ENCODE peak calls at places on chromosomes 2 and 18, in six cellular contexts. W is fibroblast of lung, B is fibroblast of mammary gland, H is suprapubic skin, I is K562, L is heart right ventricle. R is an unnamed sample.

GRCh38 chr18:68840554-68841263 is 42.8 kb downstream of the CCDC102B start:
- DNase-seq in W (peak), I (no peak), B (peak), H (no peak), L (no peak), R (peak)

GRCh38 chr2:212709287-212709686 is 170.7 kb upstream of the ERBB4 start:
- DNase-seq in B (no peak), I (no peak), W (peak), H (no peak), L (no peak), R (no peak)

GRCh38 chr2:235511187-235511661 is 17.4 kb downstream of the AGAP1 start:
- DNase-seq in H (no peak), W (peak), B (peak), L (no peak), I (no peak), R (peak)

GRCh38 chr2:160324161-160324768 is 124.2 kb upstream of the ITGB6 start:
- DNase-seq in L (peak), I (peak), H (no peak), B (peak), W (peak), R (peak)

GRCh38 chr2:189265696-189266320 is 86.2 kb upstream of the COL5A2 start:
- DNase-seq in L (no peak), B (peak), H (no peak), I (no peak), W (peak), R (no peak)

GRCh38 chr18:69655816-69656215 is 255.1 kb downstream of the DOK6 start:
- DNase-seq in L (no peak), H (no peak), W (no peak), B (no peak), I (no peak), R (no peak)

GRCh38 chr2:171216631-171217030 is 55.9 kb upstream of the TLK1 start:
- DNase-seq in B (no peak), W (no peak), H (no peak), L (no peak), I (no peak), R (no peak)

GRCh38 chr2:96772903-96773675 is 12.4 kb downstream of the CNNM4 start:
- DNase-seq in B (no peak), W (no peak), L (peak), H (no peak), I (no peak), R (no peak)

GRCh38 chr2:158953926-158954763 is 14.3 kb upstream of the TANC1 start:
- DNase-seq in B (peak), I (no peak), L (peak), H (peak), W (peak), R (peak)

GRCh38 chr2:236415706-236416493 is 151.7 kb upstream of the ASB18 start:
- DNase-seq in W (no peak), L (no peak), I (no peak), H (no peak), B (no peak), R (no peak)

GRCh38 chr18:23629444-23629946 is 33.2 kb downstream of the ANKRD29 start:
- DNase-seq in I (no peak), L (no peak), H (no peak), W (no peak), B (no peak), R (no peak)

GRCh38 chr2:127027715-127028114 is 79.2 kb downstream of the BIN1 start:
- DNase-seq in L (no peak), W (no peak), H (no peak), I (no peak), B (no peak), R (no peak)

GRCh38 chr2:105380432-105381118 is 18.3 kb downstream of the FHL2 start:
- DNase-seq in B (no peak), W (no peak), H (peak), L (no peak), I (peak), R (peak)

GRCh38 chr2:43197568-43197896 is 28.9 kb downstream of the ZFP36L2 start:
- DNase-seq in B (no peak), W (no peak), L (no peak), I (no peak), H (no peak), R (no peak)

GRCh38 chr2:2880938-2881337 is 496.7 kb downstream of the EIPR1 start:
- DNase-seq in W (no peak), H (no peak), I (no peak), L (no peak), B (no peak), R (no peak)

GRCh38 chr2:240560084-240560479 is at the start of gene DUSP28:
- DNase-seq in W (peak), L (peak), H (peak), B (peak), I (peak), R (peak)

GRCh38 chr2:170377469-170378207 is 199.7 kb downstream of the MYO3B start:
- DNase-seq in W (no peak), L (no peak), H (no peak), I (no peak), B (no peak), R (peak)

GRCh38 chr2:113791697-113792590 is 35.5 kb upstream of the SLC35F5 start:
- DNase-seq in B (no peak), W (peak), I (no peak), H (no peak), L (no peak), R (no peak)

GRCh38 chr2:224046752-224047151 is 7.7 kb upstream of the SERPINE2 start:
- DNase-seq in B (no peak), W (peak), H (no peak), I (no peak), L (no peak), R (peak)

GRCh38 chr2:126886201-126886905 is 12.3 kb upstream of the TEX51 start:
- DNase-seq in L (peak), B (peak), H (no peak), W (peak), I (peak), R (peak)

GRCh38 chr2:70706026-70706795 is 61.8 kb downstream of the ADD2 start:
- DNase-seq in L (no peak), I (no peak), B (no peak), H (no peak), W (no peak), R (no peak)

GRCh38 chr18:62904396-62905285 is 189.3 kb downstream of the PHLPP1 start:
- DNase-seq in W (no peak), I (no peak), L (no peak), H (no peak), B (no peak), R (no peak)

GRCh38 chr2:109139844-109140396 is 10.9 kb downstream of the SH3RF3 start:
- DNase-seq in B (peak), H (no peak), W (no peak), I (no peak), L (no peak), R (no peak)

GRCh38 chr2:147646999-147647588 is 197.7 kb upstream of the ACVR2A start:
- DNase-seq in I (no peak), L (no peak), B (no peak), W (no peak), H (no peak), R (no peak)

GRCh38 chr2:85132392-85132791 is 800 bp upstream of the TCF7L1 start:
- DNase-seq in H (no peak), B (no peak), L (no peak), I (no peak), W (peak), R (no peak)

DNA sequence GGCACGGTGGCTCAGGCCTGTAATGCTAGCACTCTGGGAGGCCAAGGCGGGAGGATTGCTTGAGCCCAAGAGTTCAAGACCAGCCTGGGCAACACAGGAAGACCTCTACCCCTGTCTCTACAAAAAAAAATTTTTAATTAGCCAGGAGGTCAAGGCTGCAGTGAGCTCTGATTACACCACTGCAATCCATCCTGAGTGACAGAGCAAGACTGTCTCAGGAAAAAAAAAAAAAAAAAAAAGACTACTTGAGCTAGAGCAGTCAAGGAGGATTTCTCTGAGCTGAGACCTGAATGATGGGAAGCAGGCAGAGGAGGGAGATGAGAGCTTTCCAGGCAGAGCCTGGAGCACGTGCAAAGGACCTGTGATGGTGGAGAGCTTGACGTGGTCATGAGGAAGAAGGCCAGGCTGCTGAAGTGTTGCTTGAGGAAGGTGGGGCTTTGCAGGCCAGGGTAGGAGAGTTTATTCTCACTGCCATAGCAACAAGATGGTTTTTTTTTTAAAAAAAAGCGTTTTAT is 51.9 kb upstream of the POMC start:
- DNase-seq in W (no peak), I (no peak), L (no peak), B (no peak), H (no peak), R (no peak)
- TF ChIP-seq CTCF in W (no peak), I (no peak), L (no peak), B (no peak), H (no peak), R (no peak)

GRCh38 chr18:30999887-31000628 is 42.5 kb downstream of the DSC3 start:
- DNase-seq in W (no peak), H (no peak), B (no peak), I (no peak), L (no peak), R (no peak)

GRCh38 chr18:30997223-30997622 is 45.3 kb downstream of the DSC3 start:
- DNase-seq in W (no peak), L (no peak), B (no peak), I (no peak), H (no peak), R (no peak)

GRCh38 chr18:30999186-30999585 is 43.4 kb downstream of the DSC3 start:
- DNase-seq in I (no peak), H (no peak), B (no peak), L (no peak), W (no peak), R (peak)
- TF ChIP-seq CTCF in I (peak), H (no peak), B (no peak), L (peak), W (no peak), R (no peak)

GRCh38 chr2:140942284-140942683 is 1188.5 kb downstream of the LRP1B start:
- DNase-seq in B (no peak), I (no peak), W (no peak), L (no peak), H (no peak), R (no peak)

GRCh38 chr2:140947236-140947635 is 1183.6 kb downstream of the LRP1B start:
- DNase-seq in B (no peak), L (no peak), I (no peak), H (no peak), W (no peak), R (no peak)

DNA sequence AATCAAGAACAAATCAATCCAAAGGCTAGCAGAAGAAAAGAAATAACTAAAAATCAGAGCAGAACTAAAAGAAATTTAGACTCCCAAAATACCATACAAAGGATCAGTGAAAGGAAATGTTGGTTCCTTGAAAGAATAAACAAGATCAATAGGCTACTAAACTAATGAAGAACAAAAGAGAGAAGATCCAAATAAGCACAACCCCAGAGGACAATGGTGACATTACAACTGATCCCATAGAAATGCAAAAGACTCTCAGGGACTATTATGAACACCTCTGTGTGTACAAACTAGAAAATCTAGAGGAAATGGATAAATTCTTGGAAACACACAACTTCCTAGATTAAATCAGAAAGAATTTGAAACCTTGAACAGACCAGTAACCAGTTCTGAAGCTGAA is 1186.9 kb downstream of the LRP1B start:
- DNase-seq in H (no peak), W (no peak), I (no peak), L (no peak), B (no peak), R (peak)
- TF ChIP-seq CTCF in H (no peak), W (no peak), I (no peak), L (no peak), B (peak), R (no peak)

DNA sequence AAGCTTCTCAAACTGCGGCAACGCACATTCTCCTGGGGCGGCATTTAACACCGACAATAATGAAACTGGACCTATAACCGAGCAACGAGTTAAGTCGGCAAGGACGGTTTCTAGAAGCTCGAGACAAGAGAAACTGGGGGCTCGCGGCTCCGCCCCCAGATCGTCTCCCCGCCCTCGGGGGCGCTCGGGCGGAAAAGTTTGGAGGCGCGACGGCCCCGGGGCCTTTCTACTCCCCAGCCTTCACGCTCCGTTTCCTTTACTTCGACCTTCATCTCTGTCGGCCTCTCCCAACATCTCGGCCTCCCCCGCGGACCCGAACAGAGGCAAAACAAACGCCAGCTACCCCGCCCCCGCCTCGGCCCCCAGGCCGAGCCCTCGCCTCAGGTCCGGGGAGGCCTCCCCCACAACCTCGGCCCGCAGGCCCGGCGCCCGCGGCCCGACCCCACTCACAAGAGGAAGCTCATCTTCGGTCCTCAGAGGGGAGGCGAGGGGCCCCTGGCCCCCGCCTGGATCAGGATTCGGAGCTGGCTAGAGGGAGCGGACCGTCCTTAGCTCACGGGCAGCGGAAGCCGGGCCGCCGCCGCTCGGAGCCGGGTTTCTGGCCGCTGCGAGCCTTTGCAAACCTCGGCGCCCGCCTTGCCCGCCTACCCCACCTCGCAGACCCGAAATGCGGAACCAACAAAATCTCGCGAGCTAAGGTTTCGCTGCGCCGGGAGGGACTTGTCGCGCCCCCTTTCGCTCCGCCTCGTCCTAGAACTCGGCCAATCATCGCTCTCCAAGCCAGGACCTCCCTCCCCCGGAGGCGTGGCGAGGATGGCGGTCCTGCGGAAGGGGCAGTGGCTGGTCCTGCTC is at the start of gene MOB1A:
- DNase-seq in L (peak), W (peak), I (peak), H (peak), B (peak), R (peak)
- TF ChIP-seq CTCF in L (no peak), W (no peak), I (no peak), H (no peak), B (no peak), R (no peak)

GRCh38 chr2:38233231-38233983 is 143.7 kb downstream of the ATL2 start:
- DNase-seq in B (peak), I (no peak), L (no peak), W (peak), H (no peak), R (peak)
- TF ChIP-seq CTCF in B (peak), I (no peak), L (no peak), W (no peak), H (no peak), R (peak)

DNA sequence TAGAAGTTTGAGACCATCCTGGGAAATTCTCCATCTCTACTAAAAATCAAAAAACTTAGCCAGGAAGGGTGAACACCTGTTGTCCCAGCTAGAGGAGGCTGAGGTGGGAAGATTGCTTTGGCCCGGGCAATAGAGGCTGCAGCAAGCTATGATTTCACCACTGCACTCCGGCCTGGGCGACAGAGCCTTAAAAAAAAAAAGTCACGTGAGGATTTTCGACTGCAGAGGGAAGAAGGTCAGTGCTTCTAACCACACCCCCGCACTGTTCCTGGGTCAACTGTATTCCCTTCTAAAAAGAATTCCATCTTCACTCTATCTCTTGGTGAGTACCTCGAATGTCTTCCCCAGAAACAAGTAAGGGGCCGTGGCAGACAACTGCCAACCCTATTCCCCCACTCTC is 31.3 kb downstream of the ADAM17 start:
- DNase-seq in L (no peak), I (no peak), B (no peak), W (no peak), H (no peak), R (no peak)
- TF ChIP-seq CTCF in L (no peak), I (no peak), B (no peak), W (no peak), H (no peak), R (no peak)

DNA sequence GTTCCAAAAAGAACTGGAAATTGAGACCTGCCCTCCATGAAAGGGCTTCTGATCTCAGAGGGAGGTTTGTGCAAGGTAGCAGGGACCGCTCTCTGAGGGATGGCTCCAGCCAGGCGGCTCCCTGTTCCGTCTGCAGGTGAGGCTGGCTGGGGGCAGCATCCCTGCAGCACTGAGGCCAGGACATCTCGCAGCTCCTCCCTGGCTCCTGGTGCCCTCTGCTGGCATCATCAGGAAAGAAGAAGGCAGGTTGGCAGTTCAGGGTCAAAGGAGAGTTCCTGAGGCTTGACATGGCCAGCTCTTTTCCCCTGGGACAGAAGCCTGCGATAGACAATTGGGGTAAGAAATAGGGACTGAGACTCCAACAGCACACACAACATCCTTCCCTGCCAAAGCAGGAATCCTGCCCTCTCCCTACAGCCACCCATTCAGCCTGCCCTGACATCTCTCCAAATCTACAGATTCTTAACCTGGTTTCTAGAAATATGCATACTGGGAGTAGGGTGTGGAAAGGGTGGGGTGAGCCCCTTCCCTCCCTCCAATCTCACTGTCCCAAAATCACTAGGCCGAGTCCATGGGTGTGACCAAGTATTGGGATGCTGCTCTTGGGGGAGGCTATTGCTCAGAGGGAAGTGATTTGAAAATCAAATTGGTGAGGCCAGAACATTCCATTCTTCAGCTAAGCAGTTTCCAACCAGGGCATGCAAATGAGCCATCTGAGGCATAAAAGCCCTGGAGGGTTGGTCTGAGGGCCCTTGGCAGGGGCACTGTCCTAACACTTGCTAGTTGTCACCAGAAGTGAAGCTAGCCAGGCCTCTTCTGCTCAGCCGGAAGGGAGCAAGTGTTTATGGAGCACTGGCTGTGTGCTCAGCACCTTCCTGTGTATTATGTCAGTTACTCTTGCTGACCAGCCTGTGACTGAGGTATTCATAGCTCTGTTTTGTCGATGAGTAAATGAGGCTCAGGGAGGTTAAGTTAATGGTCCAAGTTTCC is 185.4 kb downstream of the TFCP2L1 start:
- DNase-seq in H (no peak), W (no peak), B (no peak), I (no peak), L (no peak), R (no peak)
- TF ChIP-seq CTCF in H (no peak), W (peak), B (peak), I (no peak), L (peak), R (peak)

R was measured in choroid plexus epithelial cell.